ENCODE peak calls at places on chromosomes 6 and 20, in six cellular contexts. One of them, this sample, is unnamed.

GRCh38 chr6:152355166-152355565 is 282.0 kb downstream of the SYNE1 start:
- DNase-seq in prostate gland: no peak
- DNase-seq in right lobe of liver: no peak
- DNase-seq in IMR-90: no peak
- DNase-seq in upper lobe of left lung: no peak
- DNase-seq in neural progenitor cell: peak; percentile 23
- DNase-seq in this sample: no peak

GRCh38 chr6:14305629-14306028 is 188.1 kb downstream of the CD83 start:
- DNase-seq in prostate gland: no peak
- DNase-seq in right lobe of liver: no peak
- DNase-seq in IMR-90: no peak
- DNase-seq in upper lobe of left lung: peak; percentile 32
- DNase-seq in neural progenitor cell: no peak
- DNase-seq in this sample: no peak

GRCh38 chr6:96836579-96837137 is 619 bp downstream of the GPR63 start:
- DNase-seq in prostate gland: peak; percentile 13
- DNase-seq in right lobe of liver: no peak
- DNase-seq in IMR-90: peak; percentile 4
- DNase-seq in upper lobe of left lung: no peak
- DNase-seq in neural progenitor cell: peak; percentile 50
- DNase-seq in this sample: no peak

GRCh38 chr20:36117638-36118037 is 36.9 kb upstream of the EPB41L1 start:
- DNase-seq in prostate gland: no peak
- DNase-seq in right lobe of liver: no peak
- DNase-seq in IMR-90: no peak
- DNase-seq in upper lobe of left lung: peak; percentile 49
- DNase-seq in neural progenitor cell: no peak
- DNase-seq in this sample: no peak

GRCh38 chr20:45959956-45960630 is 11.9 kb downstream of the ZNF335 start:
- DNase-seq in prostate gland: no peak
- DNase-seq in right lobe of liver: peak; percentile 27
- DNase-seq in IMR-90: no peak
- DNase-seq in upper lobe of left lung: no peak
- DNase-seq in neural progenitor cell: no peak
- DNase-seq in this sample: peak; percentile 60

GRCh38 chr6:124917769-124918168 is 44.5 kb upstream of the RNF217 start:
- DNase-seq in prostate gland: no peak
- DNase-seq in right lobe of liver: no peak
- DNase-seq in IMR-90: no peak
- DNase-seq in upper lobe of left lung: no peak
- DNase-seq in neural progenitor cell: no peak
- DNase-seq in this sample: no peak

GRCh38 chr6:150919938-150920337 is 54.4 kb downstream of the MTHFD1L start:
- DNase-seq in prostate gland: no peak
- DNase-seq in right lobe of liver: no peak
- DNase-seq in IMR-90: no peak
- DNase-seq in upper lobe of left lung: no peak
- DNase-seq in neural progenitor cell: no peak
- DNase-seq in this sample: no peak

GRCh38 chr6:36780517-36781210 is 58.6 kb downstream of the CPNE5 start:
- DNase-seq in prostate gland: no peak
- DNase-seq in right lobe of liver: no peak
- DNase-seq in IMR-90: no peak
- DNase-seq in upper lobe of left lung: peak; percentile 56
- DNase-seq in neural progenitor cell: no peak
- DNase-seq in this sample: no peak

GRCh38 chr6:109096198-109096597 is 891 bp downstream of the CEP57L1 start:
- DNase-seq in prostate gland: no peak
- DNase-seq in right lobe of liver: no peak
- DNase-seq in IMR-90: no peak
- DNase-seq in upper lobe of left lung: no peak
- DNase-seq in neural progenitor cell: no peak
- DNase-seq in this sample: no peak

GRCh38 chr6:15628499-15629131 is 34.2 kb downstream of the DTNBP1 start:
- DNase-seq in prostate gland: no peak
- DNase-seq in right lobe of liver: no peak
- DNase-seq in IMR-90: peak; percentile 94
- DNase-seq in upper lobe of left lung: no peak
- DNase-seq in neural progenitor cell: no peak
- DNase-seq in this sample: no peak

GRCh38 chr20:25584905-25585704 is at the start of gene NINL:
- DNase-seq in prostate gland: peak; percentile 49
- DNase-seq in right lobe of liver: peak; percentile 69
- DNase-seq in IMR-90: peak; percentile 48
- DNase-seq in upper lobe of left lung: peak; percentile 67
- DNase-seq in neural progenitor cell: peak; percentile 95
- DNase-seq in this sample: peak; percentile 78

GRCh38 chr6:9783567-9783966 is 631.3 kb downstream of the TFAP2A start:
- DNase-seq in prostate gland: no peak
- DNase-seq in right lobe of liver: no peak
- DNase-seq in IMR-90: peak; percentile 65
- DNase-seq in upper lobe of left lung: no peak
- DNase-seq in neural progenitor cell: no peak
- DNase-seq in this sample: no peak

GRCh38 chr6:159104931-159105330 is 60.1 kb upstream of the TAGAP start:
- DNase-seq in prostate gland: no peak
- DNase-seq in right lobe of liver: no peak
- DNase-seq in IMR-90: no peak
- DNase-seq in upper lobe of left lung: peak; percentile 15
- DNase-seq in neural progenitor cell: no peak
- DNase-seq in this sample: no peak

GRCh38 chr6:40807484-40807883 is 220.3 kb upstream of the LRFN2 start:
- DNase-seq in prostate gland: no peak
- DNase-seq in right lobe of liver: no peak
- DNase-seq in IMR-90: no peak
- DNase-seq in upper lobe of left lung: no peak
- DNase-seq in neural progenitor cell: no peak
- DNase-seq in this sample: no peak

GRCh38 chr20:31698803-31699718 is 23.6 kb downstream of the BCL2L1 start:
- DNase-seq in prostate gland: peak; percentile 73
- DNase-seq in right lobe of liver: no peak
- DNase-seq in IMR-90: peak; percentile 98
- DNase-seq in upper lobe of left lung: peak; percentile 92
- DNase-seq in neural progenitor cell: no peak
- DNase-seq in this sample: peak; percentile 69

GRCh38 chr20:4681971-4682370 is 39.7 kb upstream of the PRND start:
- DNase-seq in prostate gland: no peak
- DNase-seq in right lobe of liver: no peak
- DNase-seq in IMR-90: peak; percentile 68
- DNase-seq in upper lobe of left lung: no peak
- DNase-seq in neural progenitor cell: no peak
- DNase-seq in this sample: no peak

GRCh38 chr20:55173601-55174000 is 698.2 kb downstream of the DOK5 start:
- DNase-seq in prostate gland: no peak
- DNase-seq in right lobe of liver: peak; percentile 64
- DNase-seq in IMR-90: no peak
- DNase-seq in upper lobe of left lung: no peak
- DNase-seq in neural progenitor cell: no peak
- DNase-seq in this sample: no peak

GRCh38 chr6:5984150-5985089 is 22.3 kb downstream of the NRN1 start:
- DNase-seq in prostate gland: no peak
- DNase-seq in right lobe of liver: no peak
- DNase-seq in IMR-90: no peak
- DNase-seq in upper lobe of left lung: no peak
- DNase-seq in neural progenitor cell: no peak
- DNase-seq in this sample: no peak

GRCh38 chr20:14672066-14672465 is 334.7 kb upstream of the FLRT3 start:
- DNase-seq in prostate gland: no peak
- DNase-seq in right lobe of liver: no peak
- DNase-seq in IMR-90: no peak
- DNase-seq in upper lobe of left lung: no peak
- DNase-seq in neural progenitor cell: no peak
- DNase-seq in this sample: no peak

GRCh38 chr20:14677455-14677854 is 340.0 kb upstream of the FLRT3 start:
- DNase-seq in prostate gland: no peak
- DNase-seq in right lobe of liver: no peak
- DNase-seq in IMR-90: no peak
- DNase-seq in upper lobe of left lung: no peak
- DNase-seq in neural progenitor cell: no peak
- DNase-seq in this sample: no peak

GRCh38 chr20:14667241-14667640 is 329.8 kb upstream of the FLRT3 start:
- DNase-seq in prostate gland: no peak
- DNase-seq in right lobe of liver: no peak
- DNase-seq in IMR-90: no peak
- DNase-seq in upper lobe of left lung: no peak
- DNase-seq in neural progenitor cell: no peak
- DNase-seq in this sample: no peak

DNA sequence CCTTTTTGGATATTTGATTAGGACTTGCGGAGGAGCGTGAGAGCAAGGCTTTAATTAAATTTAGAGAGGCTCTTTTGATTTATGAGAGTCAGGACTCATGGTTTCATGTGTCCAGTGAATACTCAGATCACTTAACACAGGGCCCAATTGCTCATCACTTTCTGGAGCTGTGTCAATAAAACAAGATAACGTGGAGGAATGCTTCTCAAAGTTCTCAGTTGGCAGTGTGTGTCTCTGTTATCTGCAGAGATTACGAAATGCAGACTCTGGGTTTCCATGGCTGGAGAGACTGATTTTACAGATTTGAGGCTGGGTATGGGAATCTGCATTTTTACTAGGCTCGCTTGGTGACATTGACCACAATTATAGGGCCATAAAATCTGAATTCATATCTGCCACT is 335.8 kb upstream of the FLRT3 start:
- DNase-seq in prostate gland: no peak
- DNase-seq in right lobe of liver: no peak
- DNase-seq in IMR-90: no peak
- DNase-seq in upper lobe of left lung: no peak
- DNase-seq in neural progenitor cell: no peak
- DNase-seq in this sample: no peak
- H3K27me3 ChIP-seq in prostate gland: no peaks in the 10 kb centered on the region
- H3K27me3 ChIP-seq in right lobe of liver: no peaks in the 10 kb centered on the region
- H3K27me3 ChIP-seq in IMR-90: no peaks in the 10 kb centered on the region
- H3K27me3 ChIP-seq in upper lobe of left lung: no peaks in the 10 kb centered on the region
- H3K27me3 ChIP-seq in neural progenitor cell: no peaks in the 10 kb centered on the region
- H3K27me3 ChIP-seq in this sample: no peaks in the 10 kb centered on the region

DNA sequence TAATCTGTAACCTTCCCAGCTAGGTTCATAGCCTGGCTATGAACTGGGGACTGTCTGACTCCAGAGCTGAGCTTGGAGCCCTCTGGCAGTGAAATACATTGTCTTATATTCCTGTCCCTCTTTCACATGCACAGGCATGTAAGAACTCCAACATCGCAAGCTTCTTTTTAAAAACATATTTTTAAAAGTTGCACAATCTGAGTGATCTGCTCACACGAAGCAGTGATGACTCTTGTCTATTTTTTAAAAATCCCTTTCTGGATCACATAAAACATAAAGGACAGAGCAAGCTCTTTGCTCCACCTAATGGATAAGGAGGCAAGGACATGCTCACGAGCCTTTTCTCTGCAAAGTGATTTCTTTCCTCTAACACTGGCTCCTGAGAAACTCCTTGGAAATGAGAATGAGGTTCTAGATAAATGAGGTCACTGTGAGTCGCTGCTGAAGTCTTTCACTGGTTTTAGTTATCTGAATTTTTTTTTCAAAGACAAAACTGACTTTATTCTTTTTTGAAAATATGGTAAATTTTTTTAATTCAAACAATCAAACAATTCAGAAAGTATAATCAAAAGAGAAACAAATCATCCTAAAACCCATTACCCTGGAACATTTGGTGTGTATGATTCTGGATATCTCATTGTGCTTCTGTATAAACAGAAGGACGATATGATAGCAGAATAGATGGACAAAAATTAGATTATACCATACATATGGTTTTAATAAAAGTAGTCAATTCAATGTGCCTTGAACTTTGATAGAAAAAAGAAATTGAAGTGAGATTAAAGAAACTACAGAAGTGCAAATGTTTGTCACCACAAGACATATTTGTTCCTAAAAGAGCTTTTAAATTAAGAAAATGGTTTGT is 30.8 kb downstream of the IL20RA start:
- DNase-seq in prostate gland: no peak
- DNase-seq in right lobe of liver: no peak
- DNase-seq in IMR-90: peak; percentile 60
- DNase-seq in upper lobe of left lung: no peak
- DNase-seq in neural progenitor cell: peak; percentile 44
- DNase-seq in this sample: no peak
- H3K27ac ChIP-seq in prostate gland: no peak overlapping the region
- H3K27ac ChIP-seq in right lobe of liver: no peak overlapping the region
- H3K27ac ChIP-seq in IMR-90: no peak overlapping the region
- H3K27ac ChIP-seq in upper lobe of left lung: no peak overlapping the region
- H3K27ac ChIP-seq in neural progenitor cell: no peak overlapping the region
- H3K27ac ChIP-seq in this sample: no peak overlapping the region

DNA sequence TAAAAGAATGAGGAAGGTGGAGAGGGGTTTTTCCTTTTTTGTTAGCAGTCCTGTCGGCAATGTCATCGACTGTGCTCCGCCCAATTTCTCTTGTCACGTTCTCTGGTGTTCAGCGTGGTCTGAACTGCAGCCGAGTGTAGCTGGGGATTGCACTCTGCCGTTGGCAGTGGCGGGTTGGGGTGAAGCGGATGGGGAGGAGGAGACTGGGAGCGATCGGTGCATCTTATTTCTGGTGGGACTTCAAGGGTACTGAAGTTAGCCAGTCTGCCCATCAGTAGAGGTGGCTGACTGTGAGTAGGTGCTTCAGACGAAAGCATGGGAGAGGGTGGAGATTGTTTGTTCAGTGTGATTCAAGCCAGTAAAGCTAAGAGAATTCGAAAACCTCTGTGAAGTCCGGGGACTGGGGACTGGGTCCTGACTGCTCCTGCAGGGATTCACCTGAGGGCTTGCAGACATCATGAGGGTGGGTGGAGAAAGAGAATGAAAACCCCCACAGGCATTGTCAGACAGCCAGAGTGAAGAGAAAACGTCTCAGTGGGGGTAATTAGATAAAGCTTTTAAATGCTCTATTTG is 5.1 kb downstream of the RREB1 start:
- DNase-seq in prostate gland: peak; percentile 31
- DNase-seq in right lobe of liver: peak; percentile 59
- DNase-seq in IMR-90: no peak
- DNase-seq in upper lobe of left lung: peak; percentile 57
- DNase-seq in neural progenitor cell: peak; percentile 51
- DNase-seq in this sample: no peak
- H3K4me1 ChIP-seq in prostate gland: peaks cover 12% of the 10 kb centered on the region
- H3K4me1 ChIP-seq in right lobe of liver: peaks cover 47% of the 10 kb centered on the region
- H3K4me1 ChIP-seq in IMR-90: peaks cover 8% of the 10 kb centered on the region
- H3K4me1 ChIP-seq in upper lobe of left lung: peaks cover 53% of the 10 kb centered on the region
- H3K4me1 ChIP-seq in neural progenitor cell: peaks cover 18% of the 10 kb centered on the region
- H3K4me1 ChIP-seq in this sample: no peaks in the 10 kb centered on the region

GRCh38 chr6:133896344-133896721 is 7.4 kb downstream of the TCF21 start:
- DNase-seq in prostate gland: no peak
- DNase-seq in right lobe of liver: no peak
- DNase-seq in IMR-90: no peak
- DNase-seq in upper lobe of left lung: no peak
- DNase-seq in neural progenitor cell: no peak
- DNase-seq in this sample: no peak

GRCh38 chr6:133894369-133894768 is 5.5 kb downstream of the TCF21 start:
- DNase-seq in prostate gland: no peak
- DNase-seq in right lobe of liver: no peak
- DNase-seq in IMR-90: no peak
- DNase-seq in upper lobe of left lung: no peak
- DNase-seq in neural progenitor cell: no peak
- DNase-seq in this sample: no peak

GRCh38 chr6:133893324-133893692 is 4.4 kb downstream of the TCF21 start:
- DNase-seq in prostate gland: no peak
- DNase-seq in right lobe of liver: no peak
- DNase-seq in IMR-90: no peak
- DNase-seq in upper lobe of left lung: no peak
- DNase-seq in neural progenitor cell: no peak
- DNase-seq in this sample: no peak

GRCh38 chr6:133894795-133895401 is 6.0 kb downstream of the TCF21 start:
- DNase-seq in prostate gland: no peak
- DNase-seq in right lobe of liver: no peak
- DNase-seq in IMR-90: peak; percentile 80
- DNase-seq in upper lobe of left lung: no peak
- DNase-seq in neural progenitor cell: no peak
- DNase-seq in this sample: no peak

GRCh38 chr6:133895573-133896343 is 6.8 kb downstream of the TCF21 start:
- DNase-seq in prostate gland: no peak
- DNase-seq in right lobe of liver: no peak
- DNase-seq in IMR-90: no peak
- DNase-seq in upper lobe of left lung: no peak
- DNase-seq in neural progenitor cell: peak; percentile 63
- DNase-seq in this sample: no peak
- H3K27me3 ChIP-seq in prostate gland: peaks cover 14% of the 10 kb centered on the region
- H3K27me3 ChIP-seq in right lobe of liver: peaks cover 18% of the 10 kb centered on the region
- H3K27me3 ChIP-seq in IMR-90: no peaks in the 10 kb centered on the region
- H3K27me3 ChIP-seq in upper lobe of left lung: peaks cover 43% of the 10 kb centered on the region
- H3K27me3 ChIP-seq in neural progenitor cell: peaks cover 88% of the 10 kb centered on the region
- H3K27me3 ChIP-seq in this sample: peaks cover 28% of the 10 kb centered on the region